ENCODE peak calls at places on chromosomes 4 and X, in seven cellular contexts. One of them, this sample, is unnamed.

GRCh38 chr4:54961357-54961975 is 163.9 kb downstream of the KDR start:
- DNase-seq in BJ: no peak
- DNase-seq in nephron progenitor cell: no peak
- DNase-seq in OCI-LY7: peak
- DNase-seq in B cell: peak
- DNase-seq in CD8-positive, alpha-beta T cell: no peak
- DNase-seq in H9: no peak
- DNase-seq in this sample: peak

GRCh38 chrX:70592091-70592490 is 147.5 kb downstream of the DLG3 start:
- DNase-seq in BJ: peak
- DNase-seq in nephron progenitor cell: no peak
- DNase-seq in OCI-LY7: no peak
- DNase-seq in B cell: no peak
- DNase-seq in CD8-positive, alpha-beta T cell: no peak
- DNase-seq in H9: no peak
- DNase-seq in this sample: no peak

GRCh38 chr4:37767019-37767418 is 59.5 kb upstream of the PGM2 start:
- DNase-seq in BJ: no peak
- DNase-seq in nephron progenitor cell: no peak
- DNase-seq in OCI-LY7: no peak
- DNase-seq in B cell: no peak
- DNase-seq in CD8-positive, alpha-beta T cell: no peak
- DNase-seq in H9: no peak
- DNase-seq in this sample: no peak

GRCh38 chrX:84441143-84441542 is 61.1 kb downstream of the HDX start:
- DNase-seq in BJ: no peak
- DNase-seq in nephron progenitor cell: no peak
- DNase-seq in OCI-LY7: no peak
- DNase-seq in B cell: no peak
- DNase-seq in CD8-positive, alpha-beta T cell: no peak
- DNase-seq in H9: no peak
- DNase-seq in this sample: no peak

GRCh38 chr4:185994750-185995149 is 74.2 kb upstream of the TLR3 start:
- DNase-seq in BJ: no peak
- DNase-seq in nephron progenitor cell: no peak
- DNase-seq in OCI-LY7: no peak
- DNase-seq in B cell: no peak
- DNase-seq in CD8-positive, alpha-beta T cell: no peak
- DNase-seq in H9: no peak
- DNase-seq in this sample: no peak

GRCh38 chrX:107935664-107936433 is 46.3 kb downstream of the TEX13B start:
- DNase-seq in BJ: no peak
- DNase-seq in nephron progenitor cell: peak
- DNase-seq in OCI-LY7: no peak
- DNase-seq in B cell: no peak
- DNase-seq in CD8-positive, alpha-beta T cell: no peak
- DNase-seq in H9: peak
- DNase-seq in this sample: no peak

GRCh38 chrX:88940904-88941303 is 193.9 kb downstream of the CPXCR1 start:
- DNase-seq in BJ: no peak
- DNase-seq in nephron progenitor cell: no peak
- DNase-seq in OCI-LY7: no peak
- DNase-seq in B cell: no peak
- DNase-seq in CD8-positive, alpha-beta T cell: no peak
- DNase-seq in H9: no peak
- DNase-seq in this sample: no peak

GRCh38 chrX:115297189-115297588 is 7.7 kb downstream of the LUZP4 start:
- DNase-seq in BJ: no peak
- DNase-seq in nephron progenitor cell: no peak
- DNase-seq in OCI-LY7: no peak
- DNase-seq in B cell: no peak
- DNase-seq in CD8-positive, alpha-beta T cell: no peak
- DNase-seq in H9: no peak
- DNase-seq in this sample: no peak

GRCh38 chr4:121951570-121952110 is at the start of gene TRPC3:
- DNase-seq in BJ: no peak
- DNase-seq in nephron progenitor cell: peak
- DNase-seq in OCI-LY7: peak
- DNase-seq in B cell: peak
- DNase-seq in CD8-positive, alpha-beta T cell: no peak
- DNase-seq in H9: peak
- DNase-seq in this sample: no peak

GRCh38 chr4:147312376-147313046 is 168.4 kb upstream of the EDNRA start:
- DNase-seq in BJ: no peak
- DNase-seq in nephron progenitor cell: no peak
- DNase-seq in OCI-LY7: no peak
- DNase-seq in B cell: no peak
- DNase-seq in CD8-positive, alpha-beta T cell: no peak
- DNase-seq in H9: no peak
- DNase-seq in this sample: no peak

GRCh38 chrX:519741-520140 is 110.8 kb upstream of the SHOX start:
- DNase-seq in BJ: no peak
- DNase-seq in nephron progenitor cell: no peak
- DNase-seq in OCI-LY7: no peak
- DNase-seq in B cell: no peak
- DNase-seq in CD8-positive, alpha-beta T cell: no peak
- DNase-seq in H9: no peak
- DNase-seq in this sample: no peak

GRCh38 chr4:10354746-10355145 is 102.5 kb downstream of the ZNF518B start:
- DNase-seq in BJ: no peak
- DNase-seq in nephron progenitor cell: no peak
- DNase-seq in OCI-LY7: no peak
- DNase-seq in B cell: no peak
- DNase-seq in CD8-positive, alpha-beta T cell: no peak
- DNase-seq in H9: no peak
- DNase-seq in this sample: no peak

GRCh38 chrX:54509401-54509800 is 13.4 kb upstream of the FGD1 start:
- DNase-seq in BJ: no peak
- DNase-seq in nephron progenitor cell: peak
- DNase-seq in OCI-LY7: no peak
- DNase-seq in B cell: no peak
- DNase-seq in CD8-positive, alpha-beta T cell: no peak
- DNase-seq in H9: no peak
- DNase-seq in this sample: no peak

GRCh38 chr4:173519130-173520101 is 10.6 kb downstream of the HAND2 start:
- DNase-seq in BJ: no peak
- DNase-seq in nephron progenitor cell: peak
- DNase-seq in OCI-LY7: no peak
- DNase-seq in B cell: no peak
- DNase-seq in CD8-positive, alpha-beta T cell: no peak
- DNase-seq in H9: no peak
- DNase-seq in this sample: no peak

GRCh38 chr4:138158746-138159297 is 83.3 kb downstream of the SLC7A11 start:
- DNase-seq in BJ: peak
- DNase-seq in nephron progenitor cell: no peak
- DNase-seq in OCI-LY7: no peak
- DNase-seq in B cell: no peak
- DNase-seq in CD8-positive, alpha-beta T cell: no peak
- DNase-seq in H9: no peak
- DNase-seq in this sample: no peak

GRCh38 chrX:66731398-66731797 is 92.5 kb upstream of the EDA2R start:
- DNase-seq in BJ: no peak
- DNase-seq in nephron progenitor cell: peak
- DNase-seq in OCI-LY7: peak
- DNase-seq in B cell: peak
- DNase-seq in CD8-positive, alpha-beta T cell: no peak
- DNase-seq in H9: no peak
- DNase-seq in this sample: peak

GRCh38 chrX:51144828-51145442 is 187.7 kb upstream of the NUDT10 start:
- DNase-seq in BJ: no peak
- DNase-seq in nephron progenitor cell: peak
- DNase-seq in OCI-LY7: peak
- DNase-seq in B cell: peak
- DNase-seq in CD8-positive, alpha-beta T cell: no peak
- DNase-seq in H9: peak
- DNase-seq in this sample: peak

GRCh38 chr4:25486171-25486570 is 109.1 kb downstream of the ANAPC4 start:
- DNase-seq in BJ: no peak
- DNase-seq in nephron progenitor cell: no peak
- DNase-seq in OCI-LY7: no peak
- DNase-seq in B cell: no peak
- DNase-seq in CD8-positive, alpha-beta T cell: no peak
- DNase-seq in H9: no peak
- DNase-seq in this sample: no peak

GRCh38 chr4:12389604-12390003 is 960.9 kb upstream of the HS3ST1 start:
- DNase-seq in BJ: no peak
- DNase-seq in nephron progenitor cell: no peak
- DNase-seq in OCI-LY7: no peak
- DNase-seq in B cell: no peak
- DNase-seq in CD8-positive, alpha-beta T cell: no peak
- DNase-seq in H9: no peak
- DNase-seq in this sample: no peak

GRCh38 chr4:73528171-73528570 is 46.6 kb downstream of the AFM start:
- DNase-seq in BJ: no peak
- DNase-seq in nephron progenitor cell: no peak
- DNase-seq in OCI-LY7: no peak
- DNase-seq in B cell: no peak
- DNase-seq in CD8-positive, alpha-beta T cell: no peak
- DNase-seq in H9: no peak
- DNase-seq in this sample: no peak

GRCh38 chr4:72390409-72390808 is 178.6 kb downstream of the ADAMTS3 start:
- DNase-seq in BJ: no peak
- DNase-seq in nephron progenitor cell: no peak
- DNase-seq in OCI-LY7: no peak
- DNase-seq in B cell: no peak
- DNase-seq in CD8-positive, alpha-beta T cell: no peak
- DNase-seq in H9: no peak
- DNase-seq in this sample: no peak

GRCh38 chr4:174256277-174256713 is 27.2 kb downstream of the FBXO8 start:
- DNase-seq in BJ: peak
- DNase-seq in nephron progenitor cell: no peak
- DNase-seq in OCI-LY7: no peak
- DNase-seq in B cell: no peak
- DNase-seq in CD8-positive, alpha-beta T cell: no peak
- DNase-seq in H9: no peak
- DNase-seq in this sample: no peak

GRCh38 chr4:107989162-107989536 is 540 bp upstream of the HADH start:
- DNase-seq in BJ: no peak
- DNase-seq in nephron progenitor cell: no peak
- DNase-seq in OCI-LY7: no peak
- DNase-seq in B cell: no peak
- DNase-seq in CD8-positive, alpha-beta T cell: no peak
- DNase-seq in H9: no peak
- DNase-seq in this sample: no peak

GRCh38 chr4:107283587-107284559 is 247.8 kb upstream of the DKK2 start:
- DNase-seq in BJ: peak
- DNase-seq in nephron progenitor cell: peak
- DNase-seq in OCI-LY7: no peak
- DNase-seq in B cell: no peak
- DNase-seq in CD8-positive, alpha-beta T cell: no peak
- DNase-seq in H9: no peak
- DNase-seq in this sample: no peak

GRCh38 chr4:7698586-7698985 is 241.1 kb downstream of the AFAP1 start:
- DNase-seq in BJ: no peak
- DNase-seq in nephron progenitor cell: peak
- DNase-seq in OCI-LY7: no peak
- DNase-seq in B cell: no peak
- DNase-seq in CD8-positive, alpha-beta T cell: no peak
- DNase-seq in H9: peak
- DNase-seq in this sample: no peak
- TF ChIP-seq CTCF in BJ: peak
- TF ChIP-seq CTCF in nephron progenitor cell: no peak
- TF ChIP-seq CTCF in OCI-LY7: no peak
- TF ChIP-seq CTCF in B cell: no peak
- TF ChIP-seq CTCF in CD8-positive, alpha-beta T cell: no peak
- TF ChIP-seq CTCF in H9: peak
- TF ChIP-seq CTCF in this sample: no peak

DNA sequence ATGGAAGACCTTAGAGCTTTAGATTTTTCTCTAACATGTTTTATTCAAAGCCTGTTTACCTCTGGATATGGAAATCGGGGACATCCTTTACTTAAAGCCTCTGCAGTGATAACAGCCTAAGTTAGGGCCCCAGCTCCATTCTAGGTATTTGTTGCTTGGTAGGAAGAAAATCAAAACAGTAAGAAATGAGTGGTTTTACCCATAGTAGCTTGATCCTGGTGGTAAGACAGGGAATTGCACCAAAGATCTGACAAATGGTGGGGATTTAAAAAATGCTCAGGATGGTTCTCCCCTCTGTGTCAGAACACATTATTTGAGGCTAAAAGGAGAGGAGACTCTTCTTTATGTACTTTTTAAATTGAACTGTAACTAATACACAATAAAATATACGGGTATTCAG is 52.4 kb downstream of the AFF2 start:
- DNase-seq in BJ: no peak
- DNase-seq in nephron progenitor cell: no peak
- DNase-seq in OCI-LY7: peak
- DNase-seq in B cell: peak
- DNase-seq in CD8-positive, alpha-beta T cell: no peak
- DNase-seq in H9: no peak
- DNase-seq in this sample: no peak
- TF ChIP-seq CTCF in BJ: peak
- TF ChIP-seq CTCF in nephron progenitor cell: peak
- TF ChIP-seq CTCF in OCI-LY7: peak
- TF ChIP-seq CTCF in B cell: peak
- TF ChIP-seq CTCF in CD8-positive, alpha-beta T cell: no peak
- TF ChIP-seq CTCF in H9: peak
- TF ChIP-seq CTCF in this sample: no peak

DNA sequence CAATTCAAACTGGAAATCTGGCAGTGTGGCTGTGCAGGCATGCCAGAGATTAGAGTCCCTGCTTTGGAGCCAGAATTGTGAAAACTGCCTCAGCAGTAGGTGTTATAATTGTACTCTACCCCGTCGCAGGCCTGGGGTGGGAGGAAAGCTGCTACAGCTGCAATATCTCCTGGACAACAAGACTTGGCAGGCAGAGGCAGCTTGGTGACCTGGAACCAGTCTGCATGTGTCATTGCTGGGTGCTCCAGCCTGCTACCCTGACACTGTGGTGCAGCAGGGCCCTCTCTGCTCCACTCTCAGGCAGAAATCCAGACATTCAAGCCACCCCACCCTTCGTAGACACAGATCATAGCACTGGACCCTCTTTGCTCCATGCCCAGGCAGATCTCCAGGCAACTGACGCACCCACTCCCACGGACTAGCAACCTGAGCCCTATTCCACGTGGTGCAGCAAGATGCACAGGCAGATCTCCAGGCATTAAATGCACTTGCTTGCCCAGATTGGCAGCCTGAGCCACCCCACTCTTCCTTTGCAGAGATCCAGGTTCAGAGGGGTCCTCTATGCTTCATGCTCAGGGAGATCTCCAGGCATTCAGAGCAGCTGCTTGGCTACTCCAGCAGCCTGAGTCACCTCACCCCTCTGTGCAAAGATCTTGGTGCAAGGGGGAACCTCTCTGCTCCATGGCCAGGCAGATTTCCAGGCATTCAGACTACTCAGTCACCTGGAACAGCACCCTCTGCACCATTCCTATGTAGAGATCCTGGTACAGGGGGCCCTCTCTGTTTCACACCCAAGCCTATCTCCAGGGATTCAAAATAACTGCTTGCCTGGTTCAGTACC is 140.5 kb downstream of the LRBA start:
- DNase-seq in BJ: no peak
- DNase-seq in nephron progenitor cell: no peak
- DNase-seq in OCI-LY7: no peak
- DNase-seq in B cell: no peak
- DNase-seq in CD8-positive, alpha-beta T cell: no peak
- DNase-seq in H9: no peak
- DNase-seq in this sample: no peak
- TF ChIP-seq CTCF in BJ: no peak
- TF ChIP-seq CTCF in nephron progenitor cell: no peak
- TF ChIP-seq CTCF in OCI-LY7: no peak
- TF ChIP-seq CTCF in B cell: no peak
- TF ChIP-seq CTCF in CD8-positive, alpha-beta T cell: no peak
- TF ChIP-seq CTCF in H9: no peak
- TF ChIP-seq CTCF in this sample: no peak

GRCh38 chr4:94540476-94540875 is 88.7 kb downstream of the PDLIM5 start:
- DNase-seq in BJ: no peak
- DNase-seq in nephron progenitor cell: no peak
- DNase-seq in OCI-LY7: no peak
- DNase-seq in B cell: no peak
- DNase-seq in CD8-positive, alpha-beta T cell: no peak
- DNase-seq in H9: no peak
- DNase-seq in this sample: no peak
- TF ChIP-seq CTCF in BJ: no peak
- TF ChIP-seq CTCF in nephron progenitor cell: no peak
- TF ChIP-seq CTCF in OCI-LY7: no peak
- TF ChIP-seq CTCF in B cell: no peak
- TF ChIP-seq CTCF in CD8-positive, alpha-beta T cell: no peak
- TF ChIP-seq CTCF in H9: no peak
- TF ChIP-seq CTCF in this sample: no peak